ENCODE peak calls at places on chromosomes 1 and 21, in six cellular contexts. One of them, this sample, is unnamed.

GRCh38 chr1:33176362-33176850 is 5.4 kb downstream of the TRIM62 start:
- DNase-seq in endothelial cell: no peak
- DNase-seq in mesothelial cell of epicardium: no peak
- DNase-seq in glutamatergic neuron: peak; percentile 97
- DNase-seq in endothelial cell of umbilical vein: no peak
- DNase-seq in WTC11: no peak
- DNase-seq in this sample: no peak

GRCh38 chr1:201401700-201402099 is 2.6 kb upstream of the LAD1 start:
- DNase-seq in endothelial cell: no peak
- DNase-seq in WTC11: no peak
- DNase-seq in endothelial cell of umbilical vein: no peak
- DNase-seq in mesothelial cell of epicardium: no peak
- DNase-seq in glutamatergic neuron: no peak
- DNase-seq in this sample: no peak

GRCh38 chr1:116152950-116153691 is 41.9 kb downstream of the MAB21L3 start:
- DNase-seq in endothelial cell: no peak
- DNase-seq in endothelial cell of umbilical vein: no peak
- DNase-seq in glutamatergic neuron: no peak
- DNase-seq in mesothelial cell of epicardium: no peak
- DNase-seq in WTC11: no peak
- DNase-seq in this sample: no peak

GRCh38 chr21:34922487-34922886 is 126.6 kb downstream of the RUNX1 start:
- DNase-seq in glutamatergic neuron: no peak
- DNase-seq in endothelial cell of umbilical vein: no peak
- DNase-seq in mesothelial cell of epicardium: no peak
- DNase-seq in endothelial cell: no peak
- DNase-seq in WTC11: no peak
- DNase-seq in this sample: no peak

GRCh38 chr21:27346041-27346448 is 379.2 kb upstream of the ADAMTS5 start:
- DNase-seq in endothelial cell of umbilical vein: no peak
- DNase-seq in WTC11: no peak
- DNase-seq in endothelial cell: no peak
- DNase-seq in mesothelial cell of epicardium: no peak
- DNase-seq in glutamatergic neuron: no peak
- DNase-seq in this sample: no peak

GRCh38 chr1:35532497-35533226 is 24.5 kb downstream of the KIAA0319L start:
- DNase-seq in endothelial cell of umbilical vein: peak; percentile 12
- DNase-seq in glutamatergic neuron: no peak
- DNase-seq in WTC11: no peak
- DNase-seq in mesothelial cell of epicardium: no peak
- DNase-seq in endothelial cell: no peak
- DNase-seq in this sample: no peak

GRCh38 chr21:45386728-45387371 is 18.1 kb upstream of the COL18A1 start:
- DNase-seq in WTC11: no peak
- DNase-seq in endothelial cell of umbilical vein: peak; percentile 57
- DNase-seq in endothelial cell: peak; percentile 47
- DNase-seq in glutamatergic neuron: peak; percentile 19
- DNase-seq in mesothelial cell of epicardium: peak; percentile 21
- DNase-seq in this sample: no peak

GRCh38 chr1:31605908-31606427 is 11.5 kb upstream of the HCRTR1 start:
- DNase-seq in endothelial cell: no peak
- DNase-seq in endothelial cell of umbilical vein: no peak
- DNase-seq in mesothelial cell of epicardium: no peak
- DNase-seq in WTC11: no peak
- DNase-seq in glutamatergic neuron: no peak
- DNase-seq in this sample: no peak

GRCh38 chr1:184595609-184596008 is 159.0 kb downstream of the EDEM3 start:
- DNase-seq in glutamatergic neuron: no peak
- DNase-seq in endothelial cell of umbilical vein: no peak
- DNase-seq in WTC11: no peak
- DNase-seq in endothelial cell: no peak
- DNase-seq in mesothelial cell of epicardium: no peak
- DNase-seq in this sample: no peak

GRCh38 chr21:44295163-44295601 is 4.7 kb upstream of the PFKL start:
- DNase-seq in endothelial cell: no peak
- DNase-seq in mesothelial cell of epicardium: no peak
- DNase-seq in endothelial cell of umbilical vein: no peak
- DNase-seq in WTC11: no peak
- DNase-seq in glutamatergic neuron: peak; percentile 60
- DNase-seq in this sample: no peak

GRCh38 chr1:40794915-40795715 is 11.5 kb downstream of the KCNQ4 start:
- DNase-seq in WTC11: no peak
- DNase-seq in glutamatergic neuron: no peak
- DNase-seq in endothelial cell of umbilical vein: no peak
- DNase-seq in mesothelial cell of epicardium: no peak
- DNase-seq in endothelial cell: no peak
- DNase-seq in this sample: no peak

GRCh38 chr1:25537148-25537831 is 6.1 kb upstream of the LDLRAP1 start:
- DNase-seq in WTC11: no peak
- DNase-seq in endothelial cell: no peak
- DNase-seq in endothelial cell of umbilical vein: no peak
- DNase-seq in glutamatergic neuron: no peak
- DNase-seq in mesothelial cell of epicardium: no peak
- DNase-seq in this sample: no peak
- TF ChIP-seq CTCF in WTC11: no peak
- TF ChIP-seq CTCF in endothelial cell: no peak
- TF ChIP-seq CTCF in endothelial cell of umbilical vein: no peak
- TF ChIP-seq CTCF in glutamatergic neuron: no peak
- TF ChIP-seq CTCF in mesothelial cell of epicardium: no peak
- TF ChIP-seq CTCF in this sample: no peak

GRCh38 chr1:70966018-70966638 is 81.5 kb downstream of the PTGER3 start:
- DNase-seq in glutamatergic neuron: no peak
- DNase-seq in WTC11: no peak
- DNase-seq in endothelial cell of umbilical vein: peak; percentile 17
- DNase-seq in mesothelial cell of epicardium: no peak
- DNase-seq in endothelial cell: no peak
- DNase-seq in this sample: no peak

GRCh38 chr1:70970407-70970806 is 77.2 kb downstream of the PTGER3 start:
- DNase-seq in endothelial cell: no peak
- DNase-seq in endothelial cell of umbilical vein: no peak
- DNase-seq in mesothelial cell of epicardium: no peak
- DNase-seq in glutamatergic neuron: no peak
- DNase-seq in WTC11: no peak
- DNase-seq in this sample: no peak
- TF ChIP-seq CTCF in endothelial cell: no peak
- TF ChIP-seq CTCF in endothelial cell of umbilical vein: no peak
- TF ChIP-seq CTCF in mesothelial cell of epicardium: no peak
- TF ChIP-seq CTCF in glutamatergic neuron: no peak
- TF ChIP-seq CTCF in WTC11: no peak
- TF ChIP-seq CTCF in this sample: no peak

DNA sequence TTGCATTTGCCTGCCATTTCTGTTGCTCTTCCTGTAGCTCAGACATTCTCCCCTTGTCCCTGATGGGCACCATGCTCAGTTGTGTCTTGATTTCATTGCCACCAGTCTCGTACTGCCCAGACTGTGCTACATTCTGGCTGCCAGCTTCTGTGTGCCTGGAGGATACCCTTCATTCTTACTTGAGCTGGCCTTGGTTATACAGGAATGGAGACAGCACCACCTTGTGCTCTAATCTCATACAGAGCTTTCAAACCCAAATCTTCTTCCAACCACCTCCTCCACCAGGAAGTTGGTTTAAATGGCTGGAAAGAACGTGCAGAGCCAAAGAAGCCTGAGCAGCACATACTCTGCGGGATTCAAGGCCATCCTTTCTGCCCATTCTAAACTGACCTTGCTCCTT is 165.3 kb downstream of the SLC35F3 start:
- DNase-seq in WTC11: no peak
- DNase-seq in endothelial cell of umbilical vein: no peak
- DNase-seq in glutamatergic neuron: no peak
- DNase-seq in mesothelial cell of epicardium: no peak
- DNase-seq in endothelial cell: no peak
- DNase-seq in this sample: no peak
- TF ChIP-seq CTCF in WTC11: no peak
- TF ChIP-seq CTCF in endothelial cell of umbilical vein: no peak
- TF ChIP-seq CTCF in glutamatergic neuron: no peak
- TF ChIP-seq CTCF in mesothelial cell of epicardium: no peak
- TF ChIP-seq CTCF in endothelial cell: no peak
- TF ChIP-seq CTCF in this sample: peak; percentile 19

GRCh38 chr1:237041795-237042466 is at the start of gene RYR2:
- DNase-seq in WTC11: peak; percentile 84
- DNase-seq in mesothelial cell of epicardium: peak; percentile 52
- DNase-seq in endothelial cell: peak; percentile 72
- DNase-seq in endothelial cell of umbilical vein: no peak
- DNase-seq in glutamatergic neuron: peak; percentile 79
- DNase-seq in this sample: peak; percentile 31
- TF ChIP-seq CTCF in WTC11: no peak
- TF ChIP-seq CTCF in mesothelial cell of epicardium: peak; percentile 11
- TF ChIP-seq CTCF in endothelial cell: peak; percentile 49
- TF ChIP-seq CTCF in endothelial cell of umbilical vein: no peak
- TF ChIP-seq CTCF in glutamatergic neuron: peak; percentile 60
- TF ChIP-seq CTCF in this sample: peak; percentile 70

DNA sequence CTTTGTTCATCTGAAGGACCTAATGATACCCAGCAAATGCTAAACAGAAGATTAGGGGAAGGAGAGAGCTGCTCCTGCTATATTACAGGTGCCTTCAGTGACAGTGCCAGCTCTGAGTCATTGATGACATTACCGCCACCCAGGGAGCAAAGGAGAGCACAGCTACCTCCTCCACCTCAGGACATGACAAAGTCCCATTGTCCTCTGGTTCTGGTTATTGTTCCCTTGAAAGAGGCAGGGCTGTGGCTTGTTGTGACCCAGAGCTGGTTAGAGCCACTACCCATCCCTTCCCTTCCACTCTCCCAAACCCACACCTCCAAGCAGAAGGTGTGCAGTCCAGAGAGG is 363.5 kb upstream of the DUSP10 start:
- DNase-seq in endothelial cell: no peak
- DNase-seq in mesothelial cell of epicardium: no peak
- DNase-seq in endothelial cell of umbilical vein: no peak
- DNase-seq in WTC11: no peak
- DNase-seq in glutamatergic neuron: no peak
- DNase-seq in this sample: no peak
- TF ChIP-seq CTCF in endothelial cell: no peak
- TF ChIP-seq CTCF in mesothelial cell of epicardium: no peak
- TF ChIP-seq CTCF in endothelial cell of umbilical vein: no peak
- TF ChIP-seq CTCF in WTC11: no peak
- TF ChIP-seq CTCF in glutamatergic neuron: no peak
- TF ChIP-seq CTCF in this sample: no peak

GRCh38 chr1:202625416-202626360 is 84.6 kb downstream of the SYT2 start:
- DNase-seq in mesothelial cell of epicardium: peak; percentile 46
- DNase-seq in endothelial cell of umbilical vein: peak; percentile 41
- DNase-seq in glutamatergic neuron: peak; percentile 90
- DNase-seq in endothelial cell: peak; percentile 83
- DNase-seq in WTC11: peak; percentile 84
- DNase-seq in this sample: peak; percentile 68
- TF ChIP-seq CTCF in mesothelial cell of epicardium: peak; percentile 45
- TF ChIP-seq CTCF in endothelial cell of umbilical vein: peak; percentile 46
- TF ChIP-seq CTCF in glutamatergic neuron: peak; percentile 58
- TF ChIP-seq CTCF in endothelial cell: peak; percentile 31
- TF ChIP-seq CTCF in WTC11: peak; percentile 49
- TF ChIP-seq CTCF in this sample: peak; percentile 74

DNA sequence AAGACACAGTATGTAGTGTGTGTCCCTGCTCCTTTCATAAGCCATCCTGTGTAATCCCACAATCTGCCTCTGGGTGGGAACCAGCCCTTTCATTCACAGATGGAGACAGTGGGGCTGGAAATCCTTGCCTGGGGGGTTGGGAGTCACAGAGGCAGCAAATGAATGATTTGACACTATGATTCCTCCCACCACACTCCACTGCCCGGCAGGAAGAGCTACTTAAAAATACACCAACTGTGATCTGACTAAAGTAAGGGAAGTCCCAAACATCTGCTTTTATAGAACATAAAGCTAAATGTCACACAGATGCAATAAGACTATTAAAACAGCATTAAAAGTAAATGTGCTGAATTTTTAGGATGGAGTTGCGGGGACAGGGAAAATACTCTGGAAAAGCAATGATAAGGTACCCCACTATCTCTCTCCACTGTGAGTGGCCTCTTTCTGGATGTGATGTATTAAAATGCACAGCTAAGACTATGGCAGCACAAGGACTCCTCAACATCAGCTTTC is 4.3 kb downstream of the PARP1 start:
- DNase-seq in WTC11: peak; percentile 32
- DNase-seq in glutamatergic neuron: peak; percentile 36
- DNase-seq in endothelial cell of umbilical vein: peak; percentile 6
- DNase-seq in mesothelial cell of epicardium: no peak
- DNase-seq in endothelial cell: peak; percentile 12
- DNase-seq in this sample: peak; percentile 29
- TF ChIP-seq CTCF in WTC11: peak; percentile 11
- TF ChIP-seq CTCF in glutamatergic neuron: peak; percentile 76
- TF ChIP-seq CTCF in endothelial cell of umbilical vein: no peak
- TF ChIP-seq CTCF in mesothelial cell of epicardium: peak; percentile 39
- TF ChIP-seq CTCF in endothelial cell: peak; percentile 49
- TF ChIP-seq CTCF in this sample: peak; percentile 53